ENCODE peak calls at places on chromosomes 6 and 20, in five cellular contexts. C is omental fat pad, T is Caki2, Y is H54, P is cardiac septum. V is an unnamed sample.
A peak's percentile ranks its signal among the peaks of the same experiment; 100 is the strongest.

GRCh38 chr6:168415149-168415992 is 25.6 kb upstream of the SMOC2 start:
- DNase-seq in Y (no peak), P (no peak), C (no peak), T (no peak), V (no peak)

GRCh38 chr6:19866900-19867627 is 29.9 kb downstream of the ID4 start:
- DNase-seq in T (peak; percentile 49), Y (peak; percentile 25), C (no peak), P (no peak), V (peak; percentile 62)

GRCh38 chr20:63562461-63563185 is 8.7 kb downstream of the FNDC11 start:
- DNase-seq in P (no peak), Y (no peak), C (no peak), T (no peak), V (no peak)

GRCh38 chr20:13220857-13221297 is at the start of gene ISM1:
- DNase-seq in T (peak; percentile 69), C (no peak), Y (no peak), P (no peak), V (no peak)

GRCh38 chr20:57298457-57298856 is 31.1 kb upstream of the SPO11 start:
- DNase-seq in T (no peak), C (no peak), Y (no peak), P (no peak), V (no peak)

GRCh38 chr6:30411515-30412207 is 66.7 kb downstream of the RPP21 start:
- DNase-seq in C (no peak), Y (no peak), T (peak; percentile 35), P (no peak), V (no peak)

GRCh38 chr20:44572551-44573500 is 9.6 kb upstream of the PKIG start:
- DNase-seq in C (no peak), P (peak; percentile 84), T (peak; percentile 33), Y (no peak), V (peak; percentile 81)

GRCh38 chr6:170367241-170367640 is 60.7 kb downstream of the FAM120B start:
- DNase-seq in P (no peak), Y (no peak), T (no peak), C (no peak), V (no peak)

GRCh38 chr20:1357921-1358671 is 29.2 kb upstream of the SDCBP2 start:
- DNase-seq in C (no peak), Y (no peak), T (no peak), P (no peak), V (no peak)

GRCh38 chr6:151664390-151664789 is 143.1 kb upstream of the ESR1 start:
- DNase-seq in P (no peak), T (no peak), Y (no peak), C (no peak), V (no peak)

GRCh38 chr20:56805313-56805712 is 176.2 kb downstream of the TFAP2C start:
- DNase-seq in T (no peak), Y (no peak), P (no peak), C (no peak), V (no peak)

GRCh38 chr20:33711446-33711738 is 8.7 kb downstream of the PXMP4 start:
- DNase-seq in Y (no peak), C (no peak), P (no peak), T (no peak), V (no peak)

GRCh38 chr6:149210376-149210775 is 107.1 kb upstream of the TAB2 start:
- DNase-seq in P (no peak), C (no peak), Y (no peak), T (no peak), V (peak; percentile 73)

GRCh38 chr6:32637219-32637880 is at the start of gene HLA-DQA1:
- DNase-seq in Y (no peak), P (no peak), T (no peak), C (no peak), V (no peak)

GRCh38 chr6:166955865-166956443 is 396 bp downstream of the RNASET2 start:
- DNase-seq in Y (no peak), T (no peak), P (no peak), C (no peak), V (peak; percentile 24)

GRCh38 chr6:2665169-2666070 is 85.3 kb downstream of the MYLK4 start:
- DNase-seq in P (no peak), T (no peak), Y (no peak), C (no peak), V (no peak)

GRCh38 chr20:17657079-17657825 is 24.8 kb downstream of the RRBP1 start:
- DNase-seq in T (no peak), P (peak; percentile 5), Y (no peak), C (no peak), V (no peak)

GRCh38 chr6:124658053-124658452 is 304.2 kb upstream of the RNF217 start:
- DNase-seq in T (no peak), C (no peak), P (no peak), Y (no peak), V (no peak)

GRCh38 chr6:137044366-137045220 is at the start of gene IL20RA:
- DNase-seq in C (no peak), P (no peak), Y (no peak), T (no peak), V (peak; percentile 30)

GRCh38 chr6:141364232-141364631 is 768.5 kb upstream of the GJE1 start:
- DNase-seq in Y (no peak), P (no peak), T (no peak), C (no peak), V (no peak)

GRCh38 chr6:137182654-137183073 is 9.2 kb upstream of the IL22RA2 start:
- DNase-seq in P (no peak), Y (no peak), C (no peak), T (no peak), V (no peak)

GRCh38 chr20:53331151-53331973 is 262.3 kb downstream of the ZNF217 start:
- DNase-seq in C (no peak), P (no peak), Y (peak; percentile 30), T (peak; percentile 61), V (peak; percentile 62)